ENCODE peak calls at places on chromosomes 3 and 15, in nine cellular contexts. S is lower lobe of right lung, G is GM20000, K is AG09319, B is breast epithelium, D is colonic mucosa, J is ascending aorta, X is nephron progenitor cell, I is transverse colon. T is an unnamed sample.

GRCh38 chr3:14057701-14058100 is 67.0 kb downstream of the CHCHD4 start:
- DNase-seq in K (no peak), G (no peak), X (no peak), J (no peak), S (no peak), B (no peak), D (peak; percentile 26), I (peak; percentile 18), T (no peak)

GRCh38 chr3:133294253-133294652 is 105.6 kb upstream of the BFSP2 start:
- DNase-seq in X (no peak), K (no peak), D (no peak), S (no peak), J (no peak), G (no peak), B (no peak), I (no peak), T (no peak)

GRCh38 chr3:43063114-43063513 is 42.8 kb downstream of the POMGNT2 start:
- DNase-seq in J (no peak), D (no peak), I (no peak), G (no peak), B (no peak), S (no peak), K (no peak), X (no peak), T (no peak)

GRCh38 chr3:111582114-111582461 is 13.1 kb downstream of the ZBED2 start:
- DNase-seq in G (no peak), S (no peak), B (no peak), D (no peak), J (no peak), K (peak; percentile 10), I (no peak), X (no peak), T (no peak)

GRCh38 chr15:29242466-29243242 is 27.0 kb downstream of the NSMCE3 start:
- DNase-seq in X (no peak), S (no peak), B (no peak), G (no peak), J (no peak), D (no peak), I (no peak), K (no peak), T (no peak)

GRCh38 chr3:114147281-114147680 is 31.6 kb downstream of the DRD3 start:
- DNase-seq in I (no peak), J (no peak), S (no peak), B (no peak), G (no peak), K (no peak), X (no peak), D (no peak), T (no peak)

GRCh38 chr15:82647835-82648256 is 683 bp upstream of the CPEB1 start:
- DNase-seq in K (no peak), B (no peak), G (no peak), J (no peak), S (peak; percentile 49), I (peak; percentile 15), D (no peak), X (peak; percentile 65), T (no peak)

GRCh38 chr3:163983948-163984347 is 1094.3 kb downstream of the SI start:
- DNase-seq in K (no peak), D (no peak), G (no peak), S (no peak), I (no peak), X (no peak), J (no peak), B (no peak), T (no peak)

GRCh38 chr3:140187028-140187427 is 252.0 kb downstream of the CLSTN2 start:
- DNase-seq in B (no peak), D (no peak), K (no peak), I (no peak), G (no peak), X (no peak), J (no peak), S (no peak), T (peak; percentile 28)

GRCh38 chr3:122183893-122184590 is 574 bp downstream of the CASR start:
- DNase-seq in I (no peak), X (peak; percentile 56), B (no peak), D (no peak), J (no peak), S (no peak), K (no peak), G (no peak), T (no peak)

GRCh38 chr3:39750677-39751076 is 58.7 kb upstream of the MYRIP start:
- DNase-seq in S (no peak), G (no peak), I (no peak), B (no peak), J (no peak), K (no peak), D (no peak), X (no peak), T (no peak)

GRCh38 chr15:77251662-77252061 is 168.2 kb downstream of the PEAK1 start:
- DNase-seq in S (no peak), D (no peak), G (no peak), X (peak; percentile 15), J (no peak), K (no peak), I (no peak), B (no peak), T (no peak)

GRCh38 chr3:69161587-69162196 is 39.3 kb upstream of the LMOD3 start:
- DNase-seq in K (peak; percentile 22), D (peak; percentile 30), S (no peak), I (no peak), B (no peak), J (no peak), X (peak; percentile 25), G (peak; percentile 53), T (no peak)

GRCh38 chr3:72665103-72665502 is 183.1 kb downstream of the SHQ1 start:
- DNase-seq in J (no peak), S (no peak), B (no peak), K (no peak), D (no peak), X (no peak), G (no peak), I (no peak), T (no peak)

GRCh38 chr3:72664576-72664975 is 183.7 kb downstream of the SHQ1 start:
- DNase-seq in I (no peak), B (no peak), J (no peak), X (no peak), D (no peak), G (no peak), S (no peak), K (no peak), T (no peak)

GRCh38 chr3:72665701-72666443 is 182.4 kb downstream of the SHQ1 start:
- DNase-seq in X (peak; percentile 43), D (peak; percentile 75), S (no peak), K (no peak), G (peak; percentile 67), I (peak; percentile 58), B (peak; percentile 65), J (no peak), T (peak; percentile 83)

GRCh38 chr3:72664171-72664570 is 184.1 kb downstream of the SHQ1 start:
- DNase-seq in S (no peak), X (no peak), I (no peak), D (no peak), B (no peak), J (no peak), K (no peak), G (no peak), T (no peak)

GRCh38 chr3:72666444-72666755 is 181.8 kb downstream of the SHQ1 start:
- DNase-seq in S (no peak), K (no peak), J (no peak), B (no peak), G (no peak), I (no peak), X (no peak), D (no peak), T (no peak)
- TF ChIP-seq CTCF in S (no peak), K (no peak), J (no peak), B (no peak), G (no peak), I (no peak), X (no peak), D (no peak), T (no peak)

GRCh38 chr15:71071529-71071928 is 43.7 kb upstream of the THSD4 start:
- DNase-seq in D (no peak), B (no peak), I (no peak), G (no peak), X (no peak), K (no peak), J (no peak), S (no peak), T (no peak)

GRCh38 chr15:71066983-71067382 is 48.3 kb upstream of the THSD4 start:
- DNase-seq in K (no peak), S (no peak), I (no peak), J (no peak), X (no peak), B (no peak), G (no peak), D (no peak), T (no peak)

GRCh38 chr15:71072423-71072822 is 42.8 kb upstream of the THSD4 start:
- DNase-seq in S (no peak), J (no peak), B (no peak), G (no peak), I (no peak), K (no peak), D (no peak), X (no peak), T (no peak)

DNA sequence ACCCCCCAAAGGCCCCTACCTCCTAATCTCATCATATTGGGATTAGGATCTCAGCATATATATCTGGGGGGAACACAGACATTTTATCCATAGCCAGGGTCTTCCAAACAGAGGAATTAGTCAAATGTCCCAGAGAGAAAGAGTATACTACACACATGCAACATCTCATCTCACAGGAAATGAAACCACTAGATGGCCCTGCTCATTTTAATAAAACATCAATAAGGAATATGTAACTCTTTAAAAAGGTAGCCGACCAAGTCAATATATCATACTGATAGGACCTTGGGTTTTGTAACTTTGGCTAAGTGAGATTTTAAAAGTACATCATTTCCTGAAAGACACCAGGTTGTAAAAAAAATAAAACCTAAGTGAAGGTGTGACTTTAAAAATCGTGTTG is 45.6 kb upstream of the THSD4 start:
- DNase-seq in G (no peak), K (no peak), D (no peak), X (no peak), B (no peak), S (no peak), I (no peak), J (no peak), T (no peak)
- TF ChIP-seq CTCF in G (no peak), K (no peak), D (no peak), X (no peak), B (no peak), S (no peak), I (no peak), J (no peak), T (no peak)

GRCh38 chr3:170558417-170558816 is 27.5 kb downstream of the SLC7A14 start:
- DNase-seq in D (no peak), J (no peak), S (no peak), B (no peak), K (no peak), G (no peak), I (no peak), X (no peak), T (no peak)

GRCh38 chr3:170555329-170555728 is 30.5 kb downstream of the SLC7A14 start:
- DNase-seq in X (no peak), K (no peak), I (no peak), S (no peak), B (no peak), D (no peak), J (no peak), G (no peak), T (no peak)

GRCh38 chr3:170553788-170554620 is 31.9 kb downstream of the SLC7A14 start:
- DNase-seq in X (no peak), J (no peak), B (no peak), G (no peak), K (no peak), D (no peak), S (no peak), I (no peak), T (peak; percentile 22)
- TF ChIP-seq CTCF in X (no peak), J (no peak), B (no peak), G (no peak), K (no peak), D (no peak), S (no peak), I (no peak), T (peak; percentile 15)

GRCh38 chr3:129593595-129594339 is 12.7 kb downstream of the PLXND1 start:
- DNase-seq in D (no peak), X (peak; percentile 57), J (no peak), S (peak; percentile 76), G (no peak), K (no peak), I (peak; percentile 43), B (no peak), T (no peak)
- TF ChIP-seq CTCF in D (no peak), X (no peak), J (no peak), S (no peak), G (no peak), K (no peak), I (no peak), B (no peak), T (no peak)